ENCODE peak calls at places on chromosomes 2 and 18, in four cellular contexts. R is OCI-LY7, B is epithelial cell of esophagus, O is lung. T is an unnamed sample.

GRCh38 chr2:234355798-234356365 is 141.0 kb downstream of the ARL4C start:
- DNase-seq in R (no peak), B (no peak), O (no peak), T (no peak)

GRCh38 chr18:32018331-32019250 is at the start of gene RNF125:
- DNase-seq in R (peak), B (peak), O (peak), T (peak)

GRCh38 chr2:23761638-23762037 is 165.3 kb downstream of the ATAD2B start:
- DNase-seq in R (no peak), B (no peak), O (no peak), T (no peak)

GRCh38 chr18:12960846-12961397 is 13.1 kb downstream of the SEH1L start:
- DNase-seq in R (no peak), B (no peak), O (no peak), T (no peak)

GRCh38 chr2:70785137-70785911 is 5.1 kb downstream of the FIGLA start:
- DNase-seq in R (peak), B (peak), O (no peak), T (peak)

GRCh38 chr2:29220506-29221270 is 105.5 kb downstream of the CLIP4 start:
- DNase-seq in R (no peak), B (no peak), O (no peak), T (no peak)

GRCh38 chr18:9765505-9765904 is 57.4 kb downstream of the RAB31 start:
- DNase-seq in R (no peak), B (no peak), O (no peak), T (no peak)

GRCh38 chr18:11366410-11366809 is 217.0 kb upstream of the PIEZO2 start:
- DNase-seq in R (no peak), B (no peak), O (no peak), T (no peak)

GRCh38 chr18:73331212-73331772 is 463.5 kb upstream of the NETO1 start:
- DNase-seq in R (no peak), B (peak), O (no peak), T (no peak)

GRCh38 chr2:224025874-224026273 is 13.2 kb downstream of the SERPINE2 start:
- DNase-seq in R (peak), B (no peak), O (no peak), T (no peak)

GRCh38 chr2:218035463-218036100 is 32.8 kb upstream of the TNS1 start:
- DNase-seq in R (no peak), B (no peak), O (peak), T (no peak)

GRCh38 chr18:23003289-23003688 is 70.2 kb downstream of the RBBP8 start:
- DNase-seq in R (no peak), B (no peak), O (no peak), T (no peak)

GRCh38 chr2:165572155-165572554 is 102.7 kb downstream of the CSRNP3 start:
- DNase-seq in R (peak), B (no peak), O (no peak), T (peak)